ENCODE peak calls at places on chromosomes 11 and 22, in eight cellular contexts. D, M, S, Q, K, X, I and U are unnamed samples.

GRCh38 chr11:2088284-2088683 is 50.9 kb downstream of the IGF2 start:
- DNase-seq in D (no peak), M (no peak), S (no peak), Q (no peak), K (peak), X (no peak), I (no peak), U (no peak)

GRCh38 chr11:79312591-79313267 is 128.1 kb downstream of the TENM4 start:
- DNase-seq in D (no peak), M (peak), S (no peak), Q (peak), K (no peak), X (no peak), I (peak), U (no peak)

GRCh38 chr11:85685131-85685819 is 720 bp downstream of the CCDC89 start:
- DNase-seq in D (no peak), M (no peak), S (peak), Q (peak), K (no peak), X (no peak), I (no peak), U (no peak)

GRCh38 chr11:69636512-69636866 is 4.5 kb upstream of the CCND1 start:
- DNase-seq in D (no peak), M (no peak), S (peak), Q (peak), K (no peak), X (no peak), I (no peak), U (no peak)

GRCh38 chr11:13997881-13998280 is 35.4 kb downstream of the SPON1 start:
- DNase-seq in D (no peak), M (no peak), S (no peak), Q (no peak), K (no peak), X (no peak), I (no peak), U (no peak)

GRCh38 chr11:46330154-46330886 is 16.9 kb upstream of the DGKZ start:
- DNase-seq in D (no peak), M (no peak), S (no peak), Q (peak), K (no peak), X (no peak), I (no peak), U (no peak)

GRCh38 chr11:2807801-2808241 is 77.8 kb downstream of the CDKN1C start:
- DNase-seq in D (no peak), M (no peak), S (peak), Q (no peak), K (no peak), X (no peak), I (no peak), U (no peak)

GRCh38 chr11:45455536-45455935 is 169.4 kb upstream of the SYT13 start:
- DNase-seq in D (no peak), M (peak), S (no peak), Q (peak), K (no peak), X (no peak), I (no peak), U (no peak)

GRCh38 chr11:130945945-130946344 is 29.7 kb upstream of the SNX19 start:
- DNase-seq in D (no peak), M (no peak), S (peak), Q (peak), K (no peak), X (no peak), I (no peak), U (no peak)

GRCh38 chr11:113163291-113164030 is 150.9 kb upstream of the TTC12 start:
- DNase-seq in D (no peak), M (no peak), S (no peak), Q (no peak), K (no peak), X (no peak), I (no peak), U (no peak)

GRCh38 chr11:119723952-119724325 is 5.1 kb downstream of the NECTIN1 start:
- DNase-seq in D (no peak), M (no peak), S (no peak), Q (no peak), K (no peak), X (no peak), I (no peak), U (no peak)

GRCh38 chr11:133842053-133842452 is 3.3 kb downstream of the SPATA19 start:
- DNase-seq in D (no peak), M (no peak), S (no peak), Q (no peak), K (peak), X (no peak), I (no peak), U (no peak)

GRCh38 chr11:117633976-117634755 is 162.8 kb downstream of the DSCAML1 start:
- DNase-seq in D (no peak), M (no peak), S (no peak), Q (no peak), K (no peak), X (no peak), I (no peak), U (no peak)

GRCh38 chr11:125165664-125166346 is 1.3 kb downstream of the PKNOX2 start:
- DNase-seq in D (no peak), M (no peak), S (no peak), Q (no peak), K (no peak), X (no peak), I (no peak), U (no peak)

GRCh38 chr11:96448225-96448624 is 58.4 kb downstream of the JRKL start:
- DNase-seq in D (no peak), M (no peak), S (no peak), Q (no peak), K (no peak), X (no peak), I (no peak), U (no peak)

GRCh38 chr22:47192106-47192650 is 429.7 kb downstream of the TBC1D22A start:
- DNase-seq in D (no peak), M (no peak), S (no peak), Q (no peak), K (peak), X (peak), I (no peak), U (no peak)

GRCh38 chr22:36362819-36363377 is 24.9 kb downstream of the MYH9 start:
- DNase-seq in D (no peak), M (no peak), S (no peak), Q (no peak), K (peak), X (no peak), I (no peak), U (no peak)

GRCh38 chr11:2074266-2074825 is 64.8 kb downstream of the IGF2 start:
- DNase-seq in D (no peak), M (no peak), S (no peak), Q (no peak), K (no peak), X (no peak), I (no peak), U (no peak)

GRCh38 chr22:26837784-26838520 is 180.6 kb downstream of the MIAT start:
- DNase-seq in D (no peak), M (no peak), S (no peak), Q (no peak), K (no peak), X (no peak), I (no peak), U (no peak)

GRCh38 chr11:100929377-100929776 is 200.2 kb downstream of the PGR start:
- DNase-seq in D (no peak), M (no peak), S (no peak), Q (no peak), K (no peak), X (no peak), I (no peak), U (no peak)